ENCODE peak calls at places on chromosome 5, in ten cellular contexts. V is heart left ventricle, O is fibroblast of lung, H is fibroblast of pulmonary artery, P is upper lobe of left lung, R is A549, G is heart right ventricle, B is neural progenitor cell, D is endothelial cell, S is brain microvascular endothelial cell. I is an unnamed sample.

GRCh38 chr5:19886123-19886921 is 101.7 kb downstream of the CDH18 start:
- DNase-seq in V (no peak), O (peak), H (peak), P (no peak), R (no peak), G (no peak), B (no peak), D (no peak), S (peak), I (peak)

GRCh38 chr5:761854-762685 is 22.5 kb downstream of the ZDHHC11B start:
- DNase-seq in V (peak), O (no peak), H (no peak), P (peak), R (no peak), G (no peak), B (no peak), D (no peak), S (no peak), I (no peak)

GRCh38 chr5:54524082-54524481 is 6.5 kb downstream of the SNX18 start:
- DNase-seq in V (no peak), O (peak), H (no peak), P (no peak), R (no peak), G (no peak), B (no peak), D (no peak), S (no peak), I (no peak)

GRCh38 chr5:170752257-170753215 is 31.0 kb upstream of the GABRP start:
- DNase-seq in V (peak), O (no peak), H (no peak), P (no peak), R (no peak), G (peak), B (no peak), D (no peak), S (no peak), I (no peak)

GRCh38 chr5:68648944-68649874 is 433.7 kb downstream of the PIK3R1 start:
- DNase-seq in V (no peak), O (no peak), H (no peak), P (no peak), R (no peak), G (no peak), B (no peak), D (no peak), S (no peak), I (no peak)

GRCh38 chr5:174183701-174184100 is 138.2 kb downstream of the NSG2 start:
- DNase-seq in V (no peak), O (no peak), H (no peak), P (no peak), R (no peak), G (no peak), B (no peak), D (no peak), S (no peak), I (no peak)

GRCh38 chr5:137320056-137321045 is 178.8 kb downstream of the SPOCK1 start:
- DNase-seq in V (no peak), O (peak), H (peak), P (no peak), R (peak), G (peak), B (peak), D (peak), S (peak), I (peak)

GRCh38 chr5:147307170-147307569 is 72.3 kb downstream of the STK32A start:
- DNase-seq in V (no peak), O (peak), H (no peak), P (no peak), R (no peak), G (no peak), B (no peak), D (no peak), S (no peak), I (no peak)

GRCh38 chr5:172616730-172617129 is 24.3 kb upstream of the NEURL1B start:
- DNase-seq in V (peak), O (peak), H (peak), P (no peak), R (no peak), G (peak), B (no peak), D (no peak), S (peak), I (no peak)

GRCh38 chr5:150141544-150142188 is 14.0 kb downstream of the PDGFRB start:
- DNase-seq in V (no peak), O (peak), H (peak), P (no peak), R (no peak), G (no peak), B (peak), D (no peak), S (peak), I (no peak)

GRCh38 chr5:149834246-149834855 is 104.2 kb downstream of the PPARGC1B start:
- DNase-seq in V (no peak), O (peak), H (peak), P (peak), R (peak), G (peak), B (peak), D (peak), S (peak), I (peak)

GRCh38 chr5:78806544-78806943 is 158.0 kb upstream of the LHFPL2 start:
- DNase-seq in V (no peak), O (peak), H (peak), P (no peak), R (no peak), G (no peak), B (no peak), D (no peak), S (peak), I (peak)

GRCh38 chr5:173602423-173602822 is 14.0 kb downstream of the BOD1 start:
- DNase-seq in V (peak), O (peak), H (peak), P (peak), R (no peak), G (no peak), B (no peak), D (no peak), S (peak), I (peak)

GRCh38 chr5:173767580-173768266 is 120.4 kb upstream of the CPEB4 start:
- DNase-seq in V (peak), O (peak), H (no peak), P (no peak), R (no peak), G (peak), B (no peak), D (no peak), S (no peak), I (no peak)

GRCh38 chr5:18113724-18114123 is 479.5 kb downstream of the TAF11L14 start:
- DNase-seq in V (no peak), O (peak), H (peak), P (no peak), R (no peak), G (no peak), B (peak), D (peak), S (peak), I (peak)

DNA sequence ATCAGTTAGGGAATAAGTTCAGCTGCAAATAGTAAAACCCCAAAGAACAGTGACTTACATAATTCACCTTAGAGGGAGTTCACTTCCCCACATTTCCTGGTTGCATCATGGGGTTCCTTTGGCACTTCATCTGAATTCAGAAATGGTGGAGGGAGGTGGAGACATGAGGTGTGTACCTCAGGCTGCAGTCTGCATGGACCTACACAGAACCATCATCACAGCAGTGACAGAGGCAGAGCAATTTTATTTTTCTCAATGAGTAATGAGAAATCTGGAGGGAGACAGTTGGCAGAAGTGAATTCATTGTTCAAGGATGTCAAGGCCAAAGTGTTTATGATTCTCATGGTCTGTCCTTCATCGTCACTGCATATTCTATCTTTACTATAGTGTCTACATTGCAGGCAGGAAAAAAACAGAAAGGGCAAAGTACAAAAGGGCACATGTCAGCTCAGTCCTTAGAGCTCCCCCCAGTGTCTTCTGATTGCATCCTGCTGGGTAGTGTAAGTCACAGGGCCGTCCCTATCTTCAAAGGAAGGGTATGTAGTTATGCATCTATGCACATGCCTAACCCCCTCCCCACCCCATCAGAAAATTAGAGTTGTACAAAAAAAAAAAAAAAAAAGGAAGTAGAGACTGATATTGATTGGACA is 132.8 kb upstream of the APC start:
- DNase-seq in V (no peak), O (no peak), H (peak), P (no peak), R (no peak), G (no peak), B (peak), D (no peak), S (no peak), I (no peak)
- TF ChIP-seq CTCF in V (peak), O (peak), H (peak), P (no peak), R (no peak), G (peak), B (peak), D (no peak), S (peak), I (no peak)

DNA sequence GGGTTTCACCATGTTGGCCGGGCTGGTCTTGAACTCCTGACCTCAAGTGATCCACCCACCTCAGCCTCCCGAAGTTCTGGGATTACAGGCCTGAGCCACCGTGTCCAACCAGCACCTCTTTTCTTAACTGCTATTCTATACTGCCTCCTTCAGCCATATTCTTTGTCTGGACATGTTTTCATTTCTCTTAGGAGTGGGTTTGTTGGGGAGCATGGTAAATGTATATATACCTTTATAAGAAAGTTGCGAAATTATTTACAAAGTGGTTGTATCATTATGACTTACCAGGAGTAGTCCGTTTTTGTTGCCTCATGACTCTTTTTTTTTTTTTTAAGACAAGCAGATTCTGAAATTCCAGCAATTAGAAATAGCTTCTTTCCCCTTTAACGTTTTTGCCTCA is 38.7 kb downstream of the CDC42SE2 start:
- DNase-seq in V (no peak), O (no peak), H (no peak), P (no peak), R (no peak), G (no peak), B (no peak), D (no peak), S (no peak), I (no peak)
- TF ChIP-seq CTCF in V (no peak), O (no peak), H (no peak), P (no peak), R (no peak), G (no peak), B (no peak), D (no peak), S (no peak), I (no peak)

DNA sequence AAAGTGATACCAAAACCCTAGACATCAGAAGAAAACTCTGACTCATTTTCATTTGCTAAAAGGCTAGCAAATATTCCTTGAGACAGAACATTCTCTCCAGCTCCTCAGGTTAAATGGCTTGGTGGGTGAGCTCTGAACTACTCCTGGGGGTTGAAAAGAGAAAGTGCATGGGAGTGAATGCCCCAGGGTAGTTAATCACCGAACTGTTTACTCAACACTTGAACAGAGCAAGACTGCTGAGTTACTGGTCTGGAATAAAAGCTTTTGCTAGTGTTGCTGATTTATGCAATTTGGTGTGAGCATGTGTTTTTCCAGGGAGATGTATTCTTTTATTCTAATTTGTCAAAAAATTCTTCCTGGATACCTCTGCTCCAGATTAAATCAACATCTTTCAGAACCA is 88.3 kb upstream of the PRDM9 start:
- DNase-seq in V (no peak), O (no peak), H (no peak), P (no peak), R (peak), G (no peak), B (peak), D (no peak), S (no peak), I (no peak)
- TF ChIP-seq CTCF in V (no peak), O (no peak), H (no peak), P (no peak), R (no peak), G (no peak), B (peak), D (no peak), S (no peak), I (no peak)

GRCh38 chr5:86981898-86982297 is 285.8 kb upstream of the RASA1 start:
- DNase-seq in V (no peak), O (no peak), H (no peak), P (no peak), R (no peak), G (no peak), B (no peak), D (no peak), S (no peak), I (no peak)

GRCh38 chr5:86983208-86983607 is 284.5 kb upstream of the RASA1 start:
- DNase-seq in V (no peak), O (no peak), H (no peak), P (no peak), R (no peak), G (no peak), B (no peak), D (no peak), S (no peak), I (no peak)

DNA sequence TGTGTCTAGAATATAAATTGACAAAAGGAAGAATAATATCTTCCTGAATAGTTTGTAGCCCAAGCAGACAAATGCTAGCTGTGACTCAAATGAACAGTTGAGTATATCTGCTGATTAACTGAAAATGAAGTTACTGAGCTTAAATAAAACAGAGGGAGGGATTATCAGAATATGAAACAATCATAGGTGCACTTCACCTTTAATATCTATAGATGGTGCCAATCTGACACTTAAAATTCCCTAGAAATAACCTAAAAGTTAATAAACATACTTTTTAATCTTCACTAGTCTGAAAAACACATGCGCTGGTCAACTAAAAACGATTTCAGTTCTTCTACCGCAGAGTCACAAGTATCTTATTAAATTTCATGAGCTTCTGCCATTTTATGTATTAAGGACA is 280.8 kb upstream of the RASA1 start:
- DNase-seq in V (no peak), O (no peak), H (no peak), P (no peak), R (no peak), G (no peak), B (no peak), D (no peak), S (no peak), I (no peak)
- TF ChIP-seq CTCF in V (no peak), O (no peak), H (no peak), P (no peak), R (peak), G (no peak), B (no peak), D (no peak), S (no peak), I (no peak)

I was measured in astrocyte of the cerebellum.